ENCODE peak calls at places on chromosomes 6 and 20, in five cellular contexts. R, M, K, N and Y are unnamed samples.

GRCh38 chr6:52046456-52046855 is 41.0 kb downstream of the PKHD1 start:
- DNase-seq in M (no peak), N (no peak), R (no peak), K (no peak), Y (no peak)

GRCh38 chr6:24397631-24398030 is 5.1 kb upstream of the MRS2 start:
- DNase-seq in R (no peak), N (no peak), M (no peak), K (no peak), Y (no peak)

GRCh38 chr6:2187826-2188225 is 57.6 kb downstream of the GMDS start:
- DNase-seq in N (no peak), K (no peak), R (no peak), M (no peak), Y (no peak)

GRCh38 chr6:134951494-134952263 is 1.8 kb upstream of the ALDH8A1 start:
- DNase-seq in K (no peak), R (no peak), N (no peak), M (no peak), Y (no peak)

GRCh38 chr20:21225215-21225947 is 77.8 kb upstream of the XRN2 start:
- DNase-seq in R (no peak), N (no peak), M (no peak), K (no peak), Y (no peak)

GRCh38 chr6:156699017-156699421 is 78.2 kb upstream of the ARID1B start:
- DNase-seq in N (no peak), K (peak), M (no peak), R (no peak), Y (no peak)

GRCh38 chr6:37396571-37397185 is 36.3 kb upstream of the CMTR1 start:
- DNase-seq in K (no peak), N (peak), R (no peak), M (no peak), Y (no peak)

GRCh38 chr6:107118976-107119375 is 3.7 kb upstream of the BEND3 start:
- DNase-seq in M (no peak), N (no peak), R (peak), K (no peak), Y (no peak)

GRCh38 chr20:62484478-62484877 is 8.7 kb upstream of the GATA5 start:
- DNase-seq in R (no peak), M (no peak), N (no peak), K (no peak), Y (no peak)

GRCh38 chr6:1821188-1822183 is 211.8 kb downstream of the FOXC1 start:
- DNase-seq in M (no peak), N (peak), K (no peak), R (no peak), Y (no peak)

GRCh38 chr6:157528931-157529653 is 148.1 kb downstream of the ZDHHC14 start:
- DNase-seq in K (no peak), N (no peak), M (no peak), R (no peak), Y (no peak)

GRCh38 chr6:12353731-12354130 is 63.6 kb downstream of the EDN1 start:
- DNase-seq in R (no peak), K (no peak), N (no peak), M (no peak), Y (no peak)

GRCh38 chr6:80338201-80338836 is 231.8 kb downstream of the BCKDHB start:
- DNase-seq in K (peak), M (peak), R (peak), N (peak), Y (peak)

GRCh38 chr20:10857362-10858070 is 183.7 kb upstream of the JAG1 start:
- DNase-seq in K (peak), M (no peak), R (no peak), N (no peak), Y (peak)

GRCh38 chr20:53652090-53652858 is 58.6 kb upstream of the ZNF217 start:
- DNase-seq in M (no peak), N (no peak), K (peak), R (no peak), Y (no peak)

GRCh38 chr6:134920422-134920821 is 29.5 kb downstream of the ALDH8A1 start:
- DNase-seq in R (no peak), K (no peak), M (no peak), N (no peak), Y (no peak)

GRCh38 chr20:49518576-49518975 is 36.1 kb upstream of the KCNB1 start:
- DNase-seq in R (no peak), K (no peak), N (no peak), M (no peak), Y (no peak)

GRCh38 chr6:117232191-117232590 is 33.2 kb upstream of the VGLL2 start:
- DNase-seq in K (no peak), N (no peak), R (no peak), M (no peak), Y (no peak)

GRCh38 chr6:35120746-35121145 is 20.4 kb downstream of the TCP11 start:
- DNase-seq in M (no peak), R (no peak), N (no peak), K (no peak), Y (no peak)

GRCh38 chr6:75279418-75279817 is 5.2 kb downstream of the TMEM30A start:
- DNase-seq in N (no peak), M (no peak), R (no peak), K (no peak), Y (no peak)

GRCh38 chr6:89643411-89643810 is 4.9 kb upstream of the LYRM2 start:
- DNase-seq in M (no peak), R (no peak), N (no peak), K (no peak), Y (no peak)

GRCh38 chr6:89640804-89641203 is 2.3 kb upstream of the LYRM2 start:
- DNase-seq in N (peak), K (no peak), M (no peak), R (no peak), Y (no peak)

GRCh38 chr6:89637960-89638319 is 607 bp downstream of the LYRM2 start:
- DNase-seq in R (no peak), M (no peak), N (no peak), K (peak), Y (no peak)

GRCh38 chr6:89638320-89639195 is at the start of gene LYRM2:
- DNase-seq in K (peak), R (peak), N (peak), M (peak), Y (peak)
- TF ChIP-seq CTCF in K (no peak), R (no peak), N (no peak), M (no peak), Y (no peak)

GRCh38 chr6:132401120-132401940 is at the start of gene MOXD1:
- DNase-seq in R (no peak), M (no peak), K (peak), N (no peak), Y (no peak)
- TF ChIP-seq CTCF in R (no peak), M (no peak), K (no peak), N (no peak), Y (no peak)

GRCh38 chr6:26017567-26017966 is 55.0 kb downstream of the TRIM38 start:
- DNase-seq in M (peak), N (no peak), K (no peak), R (no peak), Y (no peak)
- TF ChIP-seq CTCF in M (no peak), N (peak), K (no peak), R (no peak), Y (no peak)

GRCh38 chr6:153790048-153790447 is 249.0 kb upstream of the OPRM1 start:
- DNase-seq in M (no peak), N (no peak), K (peak), R (no peak), Y (no peak)
- TF ChIP-seq CTCF in M (no peak), N (no peak), K (no peak), R (peak), Y (no peak)

GRCh38 chr6:168896321-168896720 is 357.3 kb downstream of the THBS2 start:
- DNase-seq in R (no peak), N (no peak), K (no peak), M (no peak), Y (no peak)

GRCh38 chr6:168901076-168901475 is 352.6 kb downstream of the THBS2 start:
- DNase-seq in K (no peak), R (no peak), M (no peak), N (no peak), Y (no peak)

GRCh38 chr6:168890306-168890995 is 363.2 kb downstream of the THBS2 start:
- DNase-seq in M (no peak), N (no peak), R (no peak), K (no peak), Y (no peak)

GRCh38 chr6:168892031-168892430 is 361.6 kb downstream of the THBS2 start:
- DNase-seq in M (no peak), N (no peak), R (no peak), K (no peak), Y (peak)

DNA sequence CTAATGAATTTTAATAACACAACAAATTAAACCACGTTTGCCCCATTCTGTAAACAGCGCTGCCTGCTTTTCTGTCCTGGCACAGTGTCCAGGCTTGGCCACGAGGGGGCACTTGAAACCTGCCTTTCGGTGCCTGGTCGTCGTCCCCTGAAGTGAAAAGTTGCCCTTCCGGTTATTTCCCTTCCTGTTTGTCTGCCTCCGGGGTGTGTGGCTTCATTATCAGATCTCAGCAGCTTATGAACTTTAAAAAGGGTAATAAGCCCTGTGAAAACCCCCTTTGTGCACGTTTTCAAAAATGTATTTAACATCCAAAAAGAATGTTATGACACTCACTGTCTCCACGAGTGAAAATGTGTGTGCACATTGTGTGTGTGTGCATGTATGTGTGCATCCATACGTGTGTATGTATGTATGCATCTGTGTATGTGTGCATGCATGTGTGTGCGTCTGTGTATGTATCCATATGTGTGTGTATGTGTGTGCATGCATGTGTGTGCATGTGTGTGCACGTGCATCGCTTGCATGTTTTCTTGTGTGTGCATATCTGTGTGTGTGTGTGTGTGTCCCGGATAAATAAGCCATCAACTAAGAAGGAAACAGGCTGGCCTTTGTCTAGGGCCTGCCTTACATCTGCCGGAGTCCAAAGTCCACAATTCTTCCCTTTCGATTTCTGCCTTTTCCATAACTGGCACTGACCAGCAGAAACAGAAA is 358.4 kb downstream of the THBS2 start:
- DNase-seq in R (peak), M (peak), N (no peak), K (peak), Y (peak)
- TF ChIP-seq CTCF in R (peak), M (peak), N (peak), K (peak), Y (peak)

DNA sequence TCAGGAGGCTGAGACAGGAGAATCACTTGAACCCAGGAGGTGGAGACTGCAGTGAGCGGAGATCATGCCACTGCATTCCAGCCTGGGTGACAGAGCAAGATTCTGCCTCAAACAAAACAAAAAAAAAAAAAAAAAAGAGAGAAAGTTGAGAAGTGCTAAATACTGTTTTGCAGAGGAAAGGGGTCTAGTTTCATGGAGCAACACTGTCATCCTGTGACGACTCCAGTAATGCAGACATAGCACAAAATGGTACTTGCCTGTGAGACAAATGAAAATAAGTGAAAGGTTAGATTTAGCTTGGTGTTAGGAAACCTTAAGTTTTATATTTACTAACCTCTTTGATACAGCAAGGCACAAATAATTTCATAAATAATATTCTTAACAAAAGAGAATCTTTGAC is 29.7 kb downstream of the CEP162 start:
- DNase-seq in K (no peak), N (no peak), M (no peak), R (no peak), Y (no peak)
- TF ChIP-seq CTCF in K (no peak), N (no peak), M (no peak), R (no peak), Y (no peak)

GRCh38 chr20:44228465-44229258 is 18.1 kb upstream of the OSER1 start:
- DNase-seq in M (no peak), K (no peak), N (no peak), R (no peak), Y (no peak)
- TF ChIP-seq CTCF in M (no peak), K (no peak), N (no peak), R (no peak), Y (no peak)

GRCh38 chr6:113339173-113339572 is 518.0 kb upstream of the MARCKS start:
- DNase-seq in R (no peak), K (no peak), M (no peak), N (no peak), Y (no peak)
- TF ChIP-seq CTCF in R (no peak), K (no peak), M (no peak), N (no peak), Y (no peak)

GRCh38 chr6:73308712-73309533 is 45.2 kb downstream of the DPPA5 start:
- DNase-seq in R (peak), K (peak), N (no peak), M (no peak), Y (no peak)
- TF ChIP-seq CTCF in R (peak), K (no peak), N (peak), M (no peak), Y (no peak)